ENCODE peak calls at places on chromosome 18, in eight cellular contexts. One of them, this sample, is unnamed.

GRCh38 chr18:45783097-45784075 is 42.1 kb upstream of the SIGLEC15 start:
- DNase-seq in COR-L47: no peak
- DNase-seq in RPMI7951: peak; percentile 49
- DNase-seq in HFFc6: peak; percentile 65
- DNase-seq in EL: peak; percentile 83
- DNase-seq in effector memory CD8-positive, alpha-beta T cell: no peak
- DNase-seq in HepG2: no peak
- DNase-seq in lung: no peak
- DNase-seq in this sample: no peak

GRCh38 chr18:3579701-3580100 is 129.7 kb downstream of the TGIF1 start:
- DNase-seq in EL: peak; percentile 86
- DNase-seq in lung: no peak
- DNase-seq in HepG2: no peak
- DNase-seq in HFFc6: peak; percentile 85
- DNase-seq in RPMI7951: peak; percentile 77
- DNase-seq in COR-L47: no peak
- DNase-seq in effector memory CD8-positive, alpha-beta T cell: no peak
- DNase-seq in this sample: no peak

GRCh38 chr18:13500227-13500865 is 226.0 kb downstream of the FAM210A start:
- DNase-seq in COR-L47: peak; percentile 83
- DNase-seq in RPMI7951: peak; percentile 24
- DNase-seq in lung: no peak
- DNase-seq in EL: peak; percentile 18
- DNase-seq in effector memory CD8-positive, alpha-beta T cell: no peak
- DNase-seq in HFFc6: peak; percentile 24
- DNase-seq in HepG2: peak; percentile 8
- DNase-seq in this sample: no peak

GRCh38 chr18:45828917-45829811 is 3.7 kb downstream of the SIGLEC15 start:
- DNase-seq in COR-L47: no peak
- DNase-seq in HFFc6: no peak
- DNase-seq in EL: no peak
- DNase-seq in RPMI7951: no peak
- DNase-seq in effector memory CD8-positive, alpha-beta T cell: no peak
- DNase-seq in HepG2: no peak
- DNase-seq in lung: peak; percentile 66
- DNase-seq in this sample: no peak

GRCh38 chr18:49892148-49892924 is 79.0 kb upstream of the ACAA2 start:
- DNase-seq in HepG2: peak; percentile 39
- DNase-seq in EL: peak; percentile 15
- DNase-seq in RPMI7951: peak; percentile 60
- DNase-seq in lung: no peak
- DNase-seq in effector memory CD8-positive, alpha-beta T cell: no peak
- DNase-seq in COR-L47: no peak
- DNase-seq in HFFc6: no peak
- DNase-seq in this sample: no peak

GRCh38 chr18:13236411-13236810 is 17.9 kb downstream of the LDLRAD4 start:
- DNase-seq in COR-L47: no peak
- DNase-seq in HepG2: no peak
- DNase-seq in lung: no peak
- DNase-seq in EL: no peak
- DNase-seq in RPMI7951: no peak
- DNase-seq in effector memory CD8-positive, alpha-beta T cell: no peak
- DNase-seq in HFFc6: no peak
- DNase-seq in this sample: no peak

GRCh38 chr18:489244-490023 is 11.1 kb downstream of the COLEC12 start:
- DNase-seq in COR-L47: no peak
- DNase-seq in HFFc6: peak; percentile 57
- DNase-seq in effector memory CD8-positive, alpha-beta T cell: no peak
- DNase-seq in RPMI7951: peak; percentile 73
- DNase-seq in HepG2: no peak
- DNase-seq in lung: no peak
- DNase-seq in EL: peak; percentile 87
- DNase-seq in this sample: no peak

GRCh38 chr18:47558110-47558750 is 306.8 kb upstream of the SKOR2 start:
- DNase-seq in HFFc6: no peak
- DNase-seq in COR-L47: no peak
- DNase-seq in HepG2: no peak
- DNase-seq in EL: no peak
- DNase-seq in RPMI7951: no peak
- DNase-seq in effector memory CD8-positive, alpha-beta T cell: no peak
- DNase-seq in lung: no peak
- DNase-seq in this sample: no peak